ENCODE peak calls at places on chromosome 12, in ten cellular contexts. Z is upper lobe of left lung, H is cardiac muscle cell, K is upper lobe of right lung, I is brain microvascular endothelial cell, A is tibial nerve, E is endothelial cell of umbilical vein, U is uterus, L is aorta, Y is kidney. X is an unnamed sample.

GRCh38 chr12:100576311-100577036 is 3.0 kb downstream of the GAS2L3 start:
- DNase-seq in H (no peak), Z (no peak), E (peak; percentile 88), A (no peak), K (no peak), I (peak; percentile 78), U (no peak), L (no peak), Y (no peak), X (no peak)

GRCh38 chr12:57614178-57614947 is 3.1 kb downstream of the ARHGEF25 start:
- DNase-seq in K (no peak), U (peak; percentile 59), Y (peak; percentile 45), H (no peak), L (no peak), Z (peak; percentile 38), I (no peak), A (no peak), E (no peak), X (no peak)

GRCh38 chr12:119047641-119048040 is 66.3 kb downstream of the SRRM4 start:
- DNase-seq in K (no peak), A (no peak), U (no peak), Z (no peak), H (no peak), I (no peak), L (no peak), E (no peak), Y (no peak), X (no peak)

GRCh38 chr12:108418162-108418561 is 79.1 kb upstream of the CMKLR1 start:
- DNase-seq in A (no peak), Y (no peak), K (no peak), Z (no peak), L (no peak), E (no peak), U (no peak), I (no peak), H (no peak), X (no peak)

GRCh38 chr12:4118601-4119156 is 154.9 kb upstream of the CCND2 start:
- DNase-seq in E (no peak), Z (no peak), Y (peak; percentile 51), L (no peak), K (no peak), A (no peak), U (no peak), H (no peak), I (no peak), X (no peak)

GRCh38 chr12:41932470-41932991 is 212.1 kb downstream of the GXYLT1 start:
- DNase-seq in E (peak; percentile 90), Y (peak; percentile 92), Z (peak; percentile 94), K (peak; percentile 83), L (peak; percentile 88), U (peak; percentile 36), H (peak; percentile 57), I (no peak), A (peak; percentile 26), X (peak; percentile 49)

GRCh38 chr12:111640498-111640897 is 41.4 kb upstream of the ATXN2 start:
- DNase-seq in L (no peak), U (no peak), H (no peak), E (no peak), I (no peak), Y (no peak), K (no peak), A (no peak), Z (no peak), X (no peak)

GRCh38 chr12:15074351-15074750 is 101.5 kb downstream of the PDE6H start:
- DNase-seq in Z (no peak), K (no peak), I (no peak), U (no peak), A (no peak), L (no peak), H (no peak), Y (no peak), E (no peak), X (no peak)

GRCh38 chr12:56836317-56836716 is 73.2 kb downstream of the HSD17B6 start:
- DNase-seq in K (no peak), A (no peak), Z (no peak), H (no peak), U (peak; percentile 17), L (no peak), E (no peak), Y (peak; percentile 69), I (peak; percentile 16), X (peak; percentile 77)

GRCh38 chr12:105025890-105026289 is 39.8 kb downstream of the NOPCHAP1 start:
- DNase-seq in K (no peak), I (peak; percentile 27), E (peak; percentile 18), L (no peak), A (peak; percentile 35), Y (no peak), H (no peak), U (peak; percentile 59), Z (no peak), X (peak; percentile 66)

GRCh38 chr12:11891350-11892064 is 179.2 kb upstream of the BCL2L14 start:
- DNase-seq in A (no peak), Y (no peak), K (no peak), L (no peak), U (no peak), H (no peak), E (no peak), Z (no peak), I (no peak), X (no peak)
- H3K36me3 ChIP-seq in A (peaks cover 7% of the 10 kb centered on the region), Y (peaks cover 11% of the 10 kb centered on the region), K (peaks cover 50% of the 10 kb centered on the region), L (peaks cover 7% of the 10 kb centered on the region), U (no peaks in the 10 kb centered on the region), H (peaks cover 3% of the 10 kb centered on the region), E (peaks cover 21% of the 10 kb centered on the region), Z (peaks cover 16% of the 10 kb centered on the region), I (peaks cover 17% of the 10 kb centered on the region), X (peaks cover 5% of the 10 kb centered on the region)

DNA sequence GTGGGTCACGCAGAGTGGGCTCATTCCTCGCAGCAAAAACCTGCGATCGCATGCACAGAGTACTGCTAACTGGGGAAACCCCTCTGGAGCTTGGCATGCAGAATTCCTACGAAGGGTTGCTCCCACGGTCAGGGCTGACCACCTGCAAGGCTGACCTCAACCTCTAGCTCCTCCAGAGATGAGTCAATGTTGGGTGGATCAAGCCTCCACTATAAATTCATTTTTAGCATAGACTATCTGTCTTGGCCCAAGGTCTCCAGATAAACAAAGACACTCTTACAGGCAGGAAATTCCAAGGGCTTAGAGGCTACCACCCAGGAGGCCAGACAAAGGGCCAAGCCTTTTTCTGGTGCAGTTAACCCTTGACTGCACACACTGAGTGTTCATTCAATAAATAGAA is 296.5 kb downstream of the TMEM132D start:
- DNase-seq in Y (no peak), Z (no peak), H (peak; percentile 5), L (no peak), I (peak; percentile 92), K (no peak), U (no peak), E (no peak), A (no peak), X (no peak)
- H3K4me3 ChIP-seq in Y (no peak overlapping the region), Z (no peak overlapping the region), H (no peak overlapping the region), L (no peak overlapping the region), I (no peak overlapping the region), K (no peak overlapping the region), U (no peak overlapping the region), E (no peak overlapping the region), A (no peak overlapping the region), X (no peak overlapping the region)

DNA sequence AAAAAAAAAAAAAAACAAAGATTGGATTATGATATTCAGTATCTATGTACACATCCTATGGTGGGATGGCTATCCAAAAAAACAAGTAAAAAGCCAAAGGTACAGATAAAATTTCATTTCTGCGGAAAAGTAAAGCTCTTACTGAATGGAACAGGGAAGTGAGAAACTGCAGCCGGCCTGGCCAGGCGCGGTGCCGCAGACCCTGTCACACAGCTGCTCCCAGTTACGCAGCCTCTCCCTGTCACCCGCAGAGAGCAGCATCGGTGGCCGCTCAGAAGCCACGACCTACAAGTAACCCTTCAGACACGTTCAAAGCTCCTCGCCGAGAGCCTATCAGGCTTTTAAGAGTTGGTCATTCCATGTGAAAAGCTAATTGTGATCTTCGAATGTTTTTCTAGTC is 10.9 kb upstream of the ANKLE2 start:
- DNase-seq in H (no peak), A (no peak), K (no peak), Y (peak; percentile 84), E (no peak), U (no peak), L (no peak), Z (peak; percentile 82), I (no peak), X (no peak)
- H3K36me3 ChIP-seq in H (peaks cover 49% of the 10 kb centered on the region), A (peaks cover 14% of the 10 kb centered on the region), K (peaks cover 67% of the 10 kb centered on the region), Y (peaks cover 40% of the 10 kb centered on the region), E (peaks cover 23% of the 10 kb centered on the region), U (no peaks in the 10 kb centered on the region), L (peaks cover 5% of the 10 kb centered on the region), Z (peaks cover 29% of the 10 kb centered on the region), I (peaks cover 74% of the 10 kb centered on the region), X (peaks cover 51% of the 10 kb centered on the region)

DNA sequence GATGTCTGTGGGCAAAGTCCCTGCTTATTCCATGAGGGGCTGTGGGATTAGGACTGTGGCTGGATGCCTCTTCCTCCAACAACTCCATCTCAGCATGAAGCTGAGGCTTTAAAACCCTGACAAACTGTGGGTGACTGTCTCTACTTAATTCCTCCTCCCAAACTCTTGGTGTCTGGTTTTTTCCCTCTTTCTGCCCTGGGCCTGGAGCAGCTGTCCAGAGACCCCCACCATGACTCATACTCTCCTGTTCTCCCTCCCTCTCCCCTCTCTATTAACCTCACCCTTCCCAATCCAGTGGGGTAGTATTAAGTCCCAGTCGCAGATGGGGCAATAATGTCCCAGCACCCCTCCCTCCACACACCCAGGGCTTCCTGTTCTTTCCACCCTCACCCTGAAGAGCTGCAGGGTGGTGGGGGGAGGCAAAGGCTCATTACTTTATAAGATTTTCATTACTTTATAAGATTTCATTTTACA is 2.1 kb upstream of the DNAJC14 start:
- DNase-seq in I (no peak), K (no peak), E (no peak), A (no peak), Y (no peak), H (no peak), Z (no peak), L (no peak), U (no peak), X (no peak)
- H3K4me3 ChIP-seq in I (peak overlapping the region; percentile 93), K (peak overlapping the region; percentile 82), E (peak overlapping the region; percentile 81), A (peak overlapping the region; percentile 73), Y (peak overlapping the region; percentile 95), H (peak overlapping the region; percentile 66), Z (peak overlapping the region; percentile 75), L (peak overlapping the region; percentile 77), U (peak overlapping the region; percentile 98), X (no peak overlapping the region)

GRCh38 chr12:132665149-132665491 is 22.0 kb downstream of the POLE start:
- DNase-seq in U (no peak), Y (no peak), Z (no peak), H (no peak), L (peak; percentile 71), A (no peak), K (no peak), E (no peak), I (no peak), X (no peak)

GRCh38 chr12:132665794-132666193 is 21.3 kb downstream of the POLE start:
- DNase-seq in Y (no peak), L (no peak), H (no peak), Z (no peak), U (no peak), I (no peak), K (no peak), E (no peak), A (no peak), X (no peak)

GRCh38 chr12:132669166-132669879 is 17.8 kb downstream of the POLE start:
- DNase-seq in U (no peak), Y (no peak), H (no peak), I (no peak), L (peak; percentile 31), A (no peak), K (no peak), Z (no peak), E (no peak), X (no peak)

GRCh38 chr12:132672116-132672515 is 15.0 kb downstream of the POLE start:
- DNase-seq in U (no peak), A (no peak), E (no peak), Y (no peak), Z (no peak), L (no peak), H (no peak), K (no peak), I (no peak), X (no peak)

GRCh38 chr12:132668191-132669088 is 18.7 kb downstream of the POLE start:
- DNase-seq in K (no peak), H (no peak), Z (no peak), L (peak; percentile 62), E (no peak), U (no peak), I (no peak), A (no peak), Y (no peak), X (no peak)
- H3K36me3 ChIP-seq in K (peaks cover 66% of the 10 kb centered on the region), H (peaks cover 31% of the 10 kb centered on the region), Z (peaks cover 22% of the 10 kb centered on the region), L (peaks cover 4% of the 10 kb centered on the region), E (peaks cover 3% of the 10 kb centered on the region), U (no peaks in the 10 kb centered on the region), I (peaks cover 22% of the 10 kb centered on the region), A (peaks cover 18% of the 10 kb centered on the region), Y (peaks cover 23% of the 10 kb centered on the region), X (peaks cover 23% of the 10 kb centered on the region)